ENCODE peak calls at places on chromosome 13, in six cellular contexts. A is stomach, U is A549, H is IMR-90, M is prostate gland, K is tibial nerve. W is an unnamed sample.

GRCh38 chr13:23701646-23702045 is 131.4 kb downstream of the TNFRSF19 start:
- DNase-seq in A (peak; percentile 35), U (no peak), H (peak; percentile 77), M (no peak), K (peak; percentile 81), W (peak; percentile 86)

GRCh38 chr13:40656358-40656757 is 10.1 kb downstream of the FOXO1 start:
- DNase-seq in A (no peak), U (no peak), H (no peak), M (no peak), K (no peak), W (no peak)

GRCh38 chr13:95540848-95541247 is 11.7 kb upstream of the CLDN10 start:
- DNase-seq in A (no peak), U (no peak), H (no peak), M (peak; percentile 20), K (no peak), W (no peak)

GRCh38 chr13:46389985-46390384 is 2.9 kb upstream of the RUBCNL start:
- DNase-seq in A (no peak), U (no peak), H (no peak), M (peak; percentile 18), K (peak; percentile 26), W (no peak)

GRCh38 chr13:73625562-73626339 is 508.5 kb downstream of the KLF12 start:
- DNase-seq in A (no peak), U (no peak), H (no peak), M (no peak), K (no peak), W (no peak)

GRCh38 chr13:57253551-57253950 is 86.6 kb downstream of the PRR20E start:
- DNase-seq in A (no peak), U (no peak), H (no peak), M (no peak), K (no peak), W (no peak)

GRCh38 chr13:100124265-100124664 is 35.4 kb downstream of the PCCA start:
- DNase-seq in A (no peak), U (no peak), H (peak; percentile 64), M (no peak), K (no peak), W (no peak)

GRCh38 chr13:42821437-42821836 is 40.1 kb downstream of the FAM216B start:
- DNase-seq in A (no peak), U (no peak), H (peak; percentile 93), M (no peak), K (no peak), W (no peak)

GRCh38 chr13:46679369-46680180 is 117.4 kb downstream of the ESD start:
- DNase-seq in A (no peak), U (no peak), H (peak; percentile 70), M (no peak), K (no peak), W (no peak)

GRCh38 chr13:107157272-107157671 is 589.3 kb upstream of the ARGLU1 start:
- DNase-seq in A (no peak), U (no peak), H (peak; percentile 1), M (no peak), K (no peak), W (no peak)

GRCh38 chr13:37492741-37493514 is 105.6 kb downstream of the POSTN start:
- DNase-seq in A (no peak), U (no peak), H (peak; percentile 90), M (no peak), K (no peak), W (no peak)

GRCh38 chr13:59641758-59642157 is 522.0 kb downstream of the DIAPH3 start:
- DNase-seq in A (no peak), U (no peak), H (no peak), M (no peak), K (no peak), W (no peak)

GRCh38 chr13:42876810-42877550 is 95.6 kb downstream of the FAM216B start:
- DNase-seq in A (no peak), U (no peak), H (peak; percentile 66), M (no peak), K (no peak), W (no peak)

GRCh38 chr13:49569993-49570689 is 15.2 kb downstream of the RCBTB1 start:
- DNase-seq in A (no peak), U (no peak), H (no peak), M (no peak), K (no peak), W (no peak)

GRCh38 chr13:85828094-85828684 is 29.0 kb upstream of the SLITRK6 start:
- DNase-seq in A (no peak), U (peak; percentile 1), H (peak; percentile 30), M (no peak), K (no peak), W (no peak)

GRCh38 chr13:106513608-106514007 is 21.9 kb downstream of the EFNB2 start:
- DNase-seq in A (no peak), U (no peak), H (no peak), M (no peak), K (no peak), W (no peak)

GRCh38 chr13:42735011-42735410 is 46.4 kb upstream of the FAM216B start:
- DNase-seq in A (no peak), U (no peak), H (peak; percentile 30), M (no peak), K (no peak), W (no peak)

GRCh38 chr13:47216176-47216822 is 319.4 kb upstream of the HTR2A start:
- DNase-seq in A (no peak), U (no peak), H (peak; percentile 57), M (no peak), K (no peak), W (no peak)

GRCh38 chr13:22073718-22074117 is 402.8 kb downstream of the FGF9 start:
- DNase-seq in A (no peak), U (no peak), H (no peak), M (no peak), K (no peak), W (no peak)

GRCh38 chr13:22874839-22875238 is 305.9 kb upstream of the SGCG start:
- DNase-seq in A (no peak), U (no peak), H (no peak), M (no peak), K (no peak), W (no peak)

GRCh38 chr13:76884167-76884566 is 2.0 kb downstream of the KCTD12 start:
- DNase-seq in A (peak; percentile 30), U (no peak), H (no peak), M (no peak), K (peak; percentile 18), W (no peak)

GRCh38 chr13:41019027-41019487 is at the start of gene ELF1:
- DNase-seq in A (peak; percentile 59), U (peak; percentile 50), H (peak; percentile 52), M (peak; percentile 77), K (no peak), W (peak; percentile 77)

GRCh38 chr13:37457594-37457993 is 141.0 kb downstream of the POSTN start:
- DNase-seq in A (no peak), U (no peak), H (peak; percentile 16), M (no peak), K (no peak), W (no peak)

GRCh38 chr13:74869846-74870245 is 612.1 kb downstream of the TBC1D4 start:
- DNase-seq in A (no peak), U (no peak), H (no peak), M (no peak), K (no peak), W (no peak)

GRCh38 chr13:99307648-99308339 is 595 bp upstream of the GPR183 start:
- DNase-seq in A (no peak), U (no peak), H (peak; percentile 83), M (no peak), K (no peak), W (peak; percentile 87)

GRCh38 chr13:109545964-109546363 is 240.4 kb downstream of the IRS2 start:
- DNase-seq in A (no peak), U (no peak), H (no peak), M (no peak), K (no peak), W (no peak)

GRCh38 chr13:106378263-106378662 is 157.2 kb downstream of the EFNB2 start:
- DNase-seq in A (no peak), U (no peak), H (no peak), M (no peak), K (no peak), W (no peak)

GRCh38 chr13:79941752-79942151 is 399.2 kb downstream of the SPRY2 start:
- DNase-seq in A (no peak), U (no peak), H (no peak), M (no peak), K (no peak), W (no peak)

GRCh38 chr13:114032121-114032799 is 58.4 kb upstream of the C13orf46 start:
- DNase-seq in A (no peak), U (no peak), H (peak; percentile 75), M (no peak), K (no peak), W (no peak)

DNA sequence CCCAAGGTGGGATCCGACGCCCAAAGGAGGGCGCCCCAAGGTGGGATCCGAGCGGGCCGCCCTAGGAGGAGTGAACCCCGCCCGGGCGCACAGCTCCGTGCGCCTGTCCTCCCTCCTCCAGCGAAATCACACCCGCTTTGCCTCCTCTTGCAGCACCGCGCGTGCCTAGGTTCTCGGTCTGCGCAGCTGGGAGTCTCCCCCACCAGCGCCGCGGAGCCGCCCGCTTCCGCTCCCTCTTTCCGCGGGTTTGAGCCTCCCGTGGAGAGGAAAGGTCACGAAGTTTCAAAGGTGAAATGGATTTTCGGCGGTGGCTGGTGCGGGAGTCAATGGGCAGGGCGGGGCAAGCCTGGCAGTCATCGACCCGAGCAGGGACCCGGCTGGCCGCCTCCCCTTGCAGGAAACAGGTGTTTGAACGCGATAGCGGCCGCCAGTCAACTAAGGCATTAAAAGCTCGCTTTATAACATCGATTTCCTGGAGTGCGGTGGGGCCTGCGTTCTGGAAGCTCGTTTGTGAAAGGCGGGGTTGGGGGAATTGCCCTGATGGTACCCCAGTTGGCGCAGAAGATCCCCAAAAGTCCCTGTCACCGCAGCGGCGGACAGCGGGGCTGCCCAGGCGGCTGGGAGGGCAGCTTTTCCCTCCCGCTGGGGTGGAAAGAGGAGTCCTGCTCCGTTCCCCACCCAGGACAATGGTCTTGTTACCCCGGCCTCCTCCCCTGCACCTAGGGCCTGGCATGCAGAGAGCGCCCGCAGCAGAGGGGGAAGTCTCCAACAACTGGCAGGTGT is 9.0 kb upstream of the SOX1 start:
- DNase-seq in A (no peak), U (no peak), H (no peak), M (no peak), K (no peak), W (peak; percentile 76)
- H3K4me3 ChIP-seq in A (no peak overlapping the region), U (no peak overlapping the region), H (no peak overlapping the region), M (no peak overlapping the region), K (no peak overlapping the region), W (no peak overlapping the region)

GRCh38 chr13:112587767-112588489 is at the start of gene TUBGCP3:
- DNase-seq in A (peak; percentile 87), U (peak; percentile 78), H (peak; percentile 78), M (peak; percentile 64), K (peak; percentile 58), W (peak; percentile 95)
- TF ChIP-seq POLR2A in A (no peak), U (peak; percentile 69), H (peak; percentile 51), M (peak; percentile 40), K (peak; percentile 3), W (no peak)

GRCh38 chr13:101942535-101943157 is 459.2 kb downstream of the FGF14 start:
- DNase-seq in A (no peak), U (no peak), H (no peak), M (no peak), K (no peak), W (no peak)
- TF ChIP-seq CTCF in A (no peak), U (no peak), H (no peak), M (no peak), K (no peak), W (no peak)

DNA sequence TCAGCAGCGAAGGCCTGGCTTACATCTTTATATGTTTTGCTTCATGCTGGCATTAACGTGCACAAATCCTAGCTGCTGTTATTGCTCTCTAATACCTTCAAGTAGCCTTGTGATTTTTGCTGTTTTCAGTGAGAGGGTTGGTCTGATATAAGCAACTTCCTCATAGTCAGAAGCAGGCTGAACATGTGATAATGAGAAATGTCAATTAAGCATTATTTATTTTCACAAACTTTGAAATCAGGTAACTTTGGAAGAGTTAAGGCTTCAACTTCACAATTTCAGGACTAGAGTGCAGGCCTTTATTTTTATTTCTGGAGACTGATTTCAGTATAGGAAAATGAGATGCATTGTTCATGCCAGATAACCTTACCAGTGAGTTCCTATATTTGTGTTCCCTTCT is 365.0 kb downstream of the SLC7A1 start:
- DNase-seq in A (no peak), U (no peak), H (no peak), M (no peak), K (no peak), W (no peak)
- H3K4me3 ChIP-seq in A (no peak overlapping the region), U (no peak overlapping the region), H (no peak overlapping the region), M (no peak overlapping the region), K (no peak overlapping the region), W (no peak overlapping the region)

W was measured in lower leg skin.